ENCODE peak calls at places on chromosome 1, in four cellular contexts. R is GM03348, Y is epithelial cell of proximal tubule, C is germinal center. K is an unnamed sample.

GRCh38 chr1:223780926-223781325 is 64.8 kb downstream of the TP53BP2 start:
- DNase-seq in Y (no peak), R (no peak), C (no peak), K (no peak)

GRCh38 chr1:212368073-212368484 is 46.6 kb downstream of the PACC1 start:
- DNase-seq in Y (peak), C (peak), R (peak), K (peak)

GRCh38 chr1:232267837-232268598 is 361.9 kb downstream of the SIPA1L2 start:
- DNase-seq in Y (no peak), C (no peak), R (no peak), K (no peak)

GRCh38 chr1:40244138-40244744 is 3.5 kb upstream of the TMCO2 start:
- DNase-seq in Y (no peak), C (no peak), R (no peak), K (no peak)

GRCh38 chr1:115652236-115652788 is 10.5 kb downstream of the VANGL1 start:
- DNase-seq in R (no peak), C (no peak), Y (no peak), K (no peak)

GRCh38 chr1:209652873-209653401 is 712 bp upstream of the LAMB3 start:
- DNase-seq in C (no peak), R (no peak), Y (peak), K (peak)

GRCh38 chr1:76939107-76939816 is 72.0 kb downstream of the ST6GALNAC5 start:
- DNase-seq in Y (no peak), R (peak), C (no peak), K (peak)

GRCh38 chr1:173853074-173853473 is 14.7 kb downstream of the GAS5 start:
- DNase-seq in Y (no peak), C (no peak), R (peak), K (no peak)

GRCh38 chr1:201686709-201687455 is 142.1 kb upstream of the IPO9 start:
- DNase-seq in C (no peak), R (no peak), Y (peak), K (peak)

GRCh38 chr1:232627645-232628334 is 2.1 kb downstream of the SIPA1L2 start:
- DNase-seq in R (no peak), Y (no peak), C (peak), K (no peak)

GRCh38 chr1:32239335-32239734 is 7.7 kb upstream of the FAM167B start:
- DNase-seq in R (no peak), C (no peak), Y (no peak), K (no peak)

GRCh38 chr1:16163882-16164820 is 8.3 kb upstream of the EPHA2 start:
- DNase-seq in Y (peak), R (peak), C (no peak), K (peak)

GRCh38 chr1:199038188-199038587 is 399.3 kb downstream of the PTPRC start:
- DNase-seq in C (no peak), R (no peak), Y (no peak), K (no peak)

GRCh38 chr1:6241887-6242740 is 1.9 kb upstream of the HES3 start:
- DNase-seq in R (peak), Y (no peak), C (no peak), K (no peak)

GRCh38 chr1:175427625-175428024 is 235.0 kb upstream of the KIAA0040 start:
- DNase-seq in C (no peak), Y (no peak), R (no peak), K (no peak)

GRCh38 chr1:247453256-247453655 is 4.6 kb downstream of the OR2B11 start:
- DNase-seq in Y (no peak), R (no peak), C (no peak), K (no peak)

GRCh38 chr1:12546771-12547585 is 71.0 kb downstream of the DHRS3 start:
- DNase-seq in C (no peak), Y (no peak), R (peak), K (no peak)

GRCh38 chr1:116489231-116489697 is 81.6 kb downstream of the CD58 start:
- DNase-seq in C (no peak), Y (peak), R (no peak), K (peak)

GRCh38 chr1:31535561-31535960 is 40.8 kb upstream of the TINAGL1 start:
- DNase-seq in Y (no peak), C (no peak), R (no peak), K (no peak)

GRCh38 chr1:113191579-113192076 is 118.6 kb downstream of the LRIG2 start:
- DNase-seq in C (peak), Y (no peak), R (no peak), K (no peak)

GRCh38 chr1:27318596-27318995 is 3.4 kb upstream of the TMEM222 start:
- DNase-seq in R (peak), Y (no peak), C (no peak), K (no peak)

GRCh38 chr1:110440877-110441276 is 10.1 kb upstream of the PROK1 start:
- DNase-seq in R (peak), C (no peak), Y (no peak), K (peak)

GRCh38 chr1:186722711-186723309 is 42.6 kb upstream of the PTGS2 start:
- DNase-seq in R (peak), Y (peak), C (peak), K (peak)

GRCh38 chr1:218658899-218659298 is 313.8 kb downstream of the TGFB2 start:
- DNase-seq in Y (peak), C (no peak), R (peak), K (peak)

GRCh38 chr1:48524892-48525467 is 53.0 kb upstream of the SPATA6 start:
- DNase-seq in R (no peak), Y (no peak), C (no peak), K (no peak)

GRCh38 chr1:3912809-3913685 is 13.0 kb upstream of the C1orf174 start:
- DNase-seq in C (no peak), R (no peak), Y (no peak), K (no peak)

GRCh38 chr1:205275133-205275532 is 46.4 kb downstream of the NUAK2 start:
- DNase-seq in C (no peak), Y (no peak), R (no peak), K (no peak)

GRCh38 chr1:7171574-7171973 is 386.3 kb downstream of the CAMTA1 start:
- DNase-seq in R (no peak), Y (no peak), C (no peak), K (no peak)

GRCh38 chr1:220487297-220487820 is 40.6 kb upstream of the MARK1 start:
- DNase-seq in Y (peak), C (no peak), R (no peak), K (peak)

GRCh38 chr1:232704694-232705680 is 75.1 kb upstream of the SIPA1L2 start:
- DNase-seq in R (peak), C (no peak), Y (peak), K (peak)

K was measured in kidney epithelial cell.